ENCODE peak calls at places on chromosomes 11 and 22, in eight cellular contexts. I is upper lobe of left lung, B is neural progenitor cell, L is A549, J is fibroblast of mammary gland, W is HFFc6, A is pancreas, Z is Calu3. C is an unnamed sample.

GRCh38 chr22:27990879-27991278 is 71.8 kb upstream of the PITPNB start:
- DNase-seq in I (no peak), B (peak), L (peak), J (peak), W (no peak), A (no peak), Z (peak), C (no peak)

GRCh38 chr11:2519879-2520735 is 75.3 kb downstream of the KCNQ1 start:
- DNase-seq in I (peak), B (peak), L (no peak), J (no peak), W (no peak), A (peak), Z (no peak), C (peak)

GRCh38 chr11:107009190-107009589 is 9.1 kb downstream of the GUCY1A2 start:
- DNase-seq in I (no peak), B (no peak), L (no peak), J (no peak), W (no peak), A (no peak), Z (no peak), C (no peak)

GRCh38 chr11:84106560-84106959 is 820.4 kb upstream of the CCDC90B start:
- DNase-seq in I (no peak), B (no peak), L (no peak), J (no peak), W (no peak), A (no peak), Z (no peak), C (no peak)

GRCh38 chr11:35013514-35014191 is 97.2 kb downstream of the PDHX start:
- DNase-seq in I (no peak), B (peak), L (no peak), J (no peak), W (peak), A (no peak), Z (no peak), C (no peak)

GRCh38 chr11:61507962-61508824 is at the start of gene LRRC10B:
- DNase-seq in I (peak), B (peak), L (no peak), J (no peak), W (no peak), A (no peak), Z (peak), C (peak)

GRCh38 chr22:29443452-29443851 is 5.1 kb downstream of the RFPL1 start:
- DNase-seq in I (no peak), B (no peak), L (no peak), J (no peak), W (no peak), A (no peak), Z (no peak), C (no peak)

GRCh38 chr11:1283906-1284305 is 25.5 kb downstream of the TOLLIP start:
- DNase-seq in I (peak), B (no peak), L (no peak), J (no peak), W (no peak), A (no peak), Z (no peak), C (no peak)

GRCh38 chr11:111539426-111540113 is 950 bp upstream of the LAYN start:
- DNase-seq in I (no peak), B (no peak), L (no peak), J (no peak), W (no peak), A (no peak), Z (no peak), C (no peak)

GRCh38 chr11:26820739-26821138 is 98.9 kb upstream of the SLC5A12 start:
- DNase-seq in I (no peak), B (no peak), L (no peak), J (peak), W (peak), A (no peak), Z (no peak), C (no peak)

GRCh38 chr11:19519912-19520641 is 192.6 kb upstream of the NAV2 start:
- DNase-seq in I (peak), B (peak), L (no peak), J (no peak), W (no peak), A (no peak), Z (no peak), C (no peak)

GRCh38 chr11:117992136-117992535 is 5.9 kb downstream of the IL10RA start:
- DNase-seq in I (no peak), B (no peak), L (no peak), J (no peak), W (no peak), A (no peak), Z (no peak), C (no peak)

GRCh38 chr11:33471541-33471940 is 214.4 kb downstream of the HIPK3 start:
- DNase-seq in I (no peak), B (no peak), L (no peak), J (no peak), W (no peak), A (no peak), Z (no peak), C (no peak)

GRCh38 chr22:22109693-22110466 is 127.3 kb upstream of the TOP3B start:
- DNase-seq in I (no peak), B (no peak), L (no peak), J (no peak), W (no peak), A (no peak), Z (no peak), C (no peak)

DNA sequence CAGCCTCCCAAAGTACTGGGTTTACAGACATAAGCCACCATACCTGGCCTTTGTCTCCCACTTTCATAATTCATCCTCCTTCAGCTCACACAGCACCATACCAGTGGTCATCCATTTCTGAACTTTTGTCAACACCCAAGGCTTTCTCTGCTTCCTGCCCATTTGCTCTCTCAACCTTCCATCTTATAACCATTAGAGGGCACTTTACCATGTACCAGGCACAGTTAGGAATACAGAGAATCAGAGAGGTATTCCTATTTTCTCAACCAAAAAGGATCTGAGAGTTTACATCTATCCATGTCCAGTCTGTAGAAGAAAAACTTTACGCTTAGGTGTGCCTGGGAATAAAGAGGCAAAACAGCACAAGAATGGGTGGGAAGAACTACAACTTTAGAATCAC is 397.6 kb downstream of the BUD13 start:
- DNase-seq in I (no peak), B (no peak), L (no peak), J (no peak), W (no peak), A (no peak), Z (no peak), C (no peak)
- TF ChIP-seq CTCF in I (no peak), B (peak), L (no peak), J (no peak), W (no peak), A (no peak), Z (no peak), C (no peak)

GRCh38 chr22:50455201-50455600 is 19.6 kb downstream of the SBF1 start:
- DNase-seq in I (peak), B (no peak), L (no peak), J (no peak), W (no peak), A (no peak), Z (no peak), C (no peak)

GRCh38 chr22:50456026-50456425 is 18.8 kb downstream of the SBF1 start:
- DNase-seq in I (peak), B (no peak), L (no peak), J (no peak), W (no peak), A (no peak), Z (no peak), C (no peak)

GRCh38 chr22:50454556-50455075 is 20.2 kb downstream of the SBF1 start:
- DNase-seq in I (peak), B (no peak), L (no peak), J (no peak), W (no peak), A (no peak), Z (no peak), C (no peak)

GRCh38 chr22:50459016-50459415 is 15.8 kb downstream of the SBF1 start:
- DNase-seq in I (peak), B (no peak), L (no peak), J (no peak), W (no peak), A (no peak), Z (no peak), C (no peak)

GRCh38 chr22:50456466-50457234 is 18.2 kb downstream of the SBF1 start:
- DNase-seq in I (peak), B (peak), L (no peak), J (no peak), W (no peak), A (no peak), Z (no peak), C (no peak)
- TF ChIP-seq CTCF in I (no peak), B (peak), L (peak), J (no peak), W (peak), A (no peak), Z (peak), C (no peak)

GRCh38 chr11:66421492-66422205 is 814 bp downstream of the NPAS4 start:
- DNase-seq in I (peak), B (peak), L (peak), J (peak), W (peak), A (peak), Z (peak), C (peak)
- TF ChIP-seq CTCF in I (no peak), B (no peak), L (no peak), J (no peak), W (no peak), A (no peak), Z (no peak), C (no peak)

DNA sequence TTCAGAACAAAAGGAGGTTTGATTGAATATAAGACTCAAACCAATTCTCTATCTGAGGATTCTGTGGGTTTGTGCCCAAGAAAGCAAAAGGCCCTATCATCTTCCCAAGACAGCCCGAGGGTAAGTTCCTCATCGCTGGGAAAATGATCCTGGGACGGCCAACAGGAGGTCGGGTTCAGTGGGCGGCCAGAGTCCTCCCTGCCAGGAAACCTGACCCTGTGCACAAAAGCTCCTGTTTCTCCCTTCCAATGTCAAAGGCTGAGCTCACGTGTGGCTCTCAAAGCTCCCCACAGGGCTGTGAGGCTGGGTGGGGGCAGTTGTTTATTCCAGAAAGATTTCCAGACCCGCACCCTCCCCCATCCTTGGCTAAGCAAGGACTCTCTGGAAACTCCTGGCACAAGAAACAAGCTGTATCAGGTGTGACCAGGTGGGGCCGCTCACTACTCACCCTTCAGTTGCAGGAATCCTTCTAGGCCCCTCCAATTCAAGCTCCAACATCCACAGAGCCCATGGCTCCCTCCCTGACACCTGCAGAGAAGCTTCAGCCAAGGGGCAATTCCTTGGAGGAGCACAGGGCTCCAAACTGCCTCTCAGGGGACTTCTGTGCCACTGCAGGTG is 131.9 kb downstream of the SHANK2 start:
- DNase-seq in I (no peak), B (peak), L (peak), J (peak), W (peak), A (peak), Z (peak), C (no peak)
- TF ChIP-seq CTCF in I (no peak), B (peak), L (peak), J (peak), W (no peak), A (peak), Z (peak), C (peak)

GRCh38 chr11:64916848-64917662 is at the start of gene ATG2A:
- DNase-seq in I (peak), B (peak), L (peak), J (peak), W (peak), A (peak), Z (peak), C (peak)

GRCh38 chr11:64917663-64917995 is 620 bp upstream of the ATG2A start:
- DNase-seq in I (no peak), B (peak), L (no peak), J (no peak), W (no peak), A (no peak), Z (no peak), C (no peak)

GRCh38 chr11:64916040-64916847 is 765 bp downstream of the ATG2A start:
- DNase-seq in I (peak), B (peak), L (peak), J (peak), W (no peak), A (no peak), Z (peak), C (no peak)

GRCh38 chr11:64919627-64920026 is 2.6 kb upstream of the ATG2A start:
- DNase-seq in I (no peak), B (no peak), L (no peak), J (no peak), W (no peak), A (no peak), Z (no peak), C (no peak)

DNA sequence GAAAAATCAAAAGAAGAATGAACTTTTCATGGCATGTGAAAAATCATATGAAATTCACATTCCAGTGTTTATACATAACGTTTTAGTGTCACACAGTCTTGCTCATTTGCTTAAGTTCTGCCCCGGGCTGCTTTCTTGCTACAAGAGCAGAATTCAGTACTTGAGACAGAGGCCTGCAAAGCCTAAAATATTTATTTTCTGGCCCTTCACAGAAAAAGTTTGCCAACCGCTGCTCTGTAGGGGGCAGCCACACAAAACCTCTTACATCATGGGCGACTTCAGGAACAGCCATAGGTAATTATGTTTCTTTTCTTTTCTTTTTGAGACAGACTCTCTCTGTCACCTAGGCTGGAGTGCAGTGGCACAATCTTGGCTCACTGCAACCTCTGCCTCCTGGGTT is 1.0 kb upstream of the ATG2A start:
- DNase-seq in I (no peak), B (peak), L (no peak), J (peak), W (peak), A (peak), Z (no peak), C (no peak)
- TF ChIP-seq CTCF in I (no peak), B (peak), L (no peak), J (peak), W (peak), A (no peak), Z (no peak), C (no peak)

GRCh38 chr22:43402128-43402527 is 9.7 kb upstream of the MPPED1 start:
- DNase-seq in I (no peak), B (no peak), L (no peak), J (no peak), W (no peak), A (no peak), Z (no peak), C (no peak)

GRCh38 chr22:43407591-43407990 is 4.2 kb upstream of the MPPED1 start:
- DNase-seq in I (peak), B (no peak), L (no peak), J (no peak), W (no peak), A (no peak), Z (no peak), C (no peak)

GRCh38 chr22:43401661-43402060 is 10.2 kb upstream of the MPPED1 start:
- DNase-seq in I (peak), B (no peak), L (no peak), J (no peak), W (no peak), A (no peak), Z (no peak), C (no peak)

GRCh38 chr22:43406186-43406790 is 5.5 kb upstream of the MPPED1 start:
- DNase-seq in I (peak), B (no peak), L (no peak), J (no peak), W (no peak), A (no peak), Z (no peak), C (no peak)

DNA sequence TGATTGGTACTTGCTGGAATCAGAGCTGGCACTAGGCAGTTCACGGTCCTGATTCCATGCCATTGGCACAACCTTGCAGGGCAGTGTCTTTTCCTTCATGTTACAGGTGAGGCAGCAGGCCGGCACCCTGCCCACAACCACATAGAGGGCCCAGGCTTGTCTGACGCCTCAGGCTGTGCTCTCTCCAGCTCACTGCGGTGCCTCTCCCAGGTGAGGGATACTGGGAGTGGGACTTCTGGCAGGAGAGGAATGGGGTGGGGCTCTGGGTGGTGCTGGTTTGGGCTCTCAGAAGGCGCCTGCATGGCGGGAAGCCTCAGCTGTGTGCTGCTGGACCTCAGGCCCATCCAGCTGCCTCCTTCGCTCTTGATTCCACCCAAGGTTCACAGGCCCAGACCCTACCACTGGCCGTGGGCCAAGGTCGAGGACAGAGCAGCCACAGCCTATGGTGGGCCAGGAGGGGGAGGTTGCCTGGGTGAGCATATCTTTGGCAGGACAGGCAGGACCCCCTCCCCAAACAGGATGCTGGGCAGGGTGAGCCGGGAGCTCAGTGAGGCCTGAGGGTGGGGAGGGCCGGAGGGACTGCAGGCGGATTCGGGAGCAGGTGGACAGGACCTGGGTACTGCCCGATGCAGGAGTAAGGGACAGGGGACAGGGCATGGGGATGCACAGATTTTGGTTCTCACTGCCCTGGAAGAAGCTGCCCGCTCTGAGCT is 7.0 kb upstream of the MPPED1 start:
- DNase-seq in I (peak), B (no peak), L (no peak), J (no peak), W (no peak), A (no peak), Z (no peak), C (no peak)
- TF ChIP-seq CTCF in I (no peak), B (no peak), L (no peak), J (no peak), W (no peak), A (no peak), Z (no peak), C (no peak)

GRCh38 chr11:45895553-45896259 is 10.3 kb downstream of the MAPK8IP1 start:
- DNase-seq in I (no peak), B (no peak), L (no peak), J (no peak), W (no peak), A (no peak), Z (no peak), C (no peak)

GRCh38 chr11:45894555-45895247 is 9.2 kb downstream of the MAPK8IP1 start:
- DNase-seq in I (no peak), B (no peak), L (no peak), J (no peak), W (no peak), A (no peak), Z (no peak), C (no peak)

GRCh38 chr11:45897556-45897955 is 9.5 kb downstream of the FREY1 start:
- DNase-seq in I (no peak), B (no peak), L (no peak), J (no peak), W (no peak), A (no peak), Z (no peak), C (no peak)

GRCh38 chr11:45899086-45899447 is 8.0 kb downstream of the FREY1 start:
- DNase-seq in I (no peak), B (no peak), L (no peak), J (no peak), W (no peak), A (no peak), Z (no peak), C (no peak)

GRCh38 chr11:45896392-45897068 is 10.5 kb downstream of the FREY1 start:
- DNase-seq in I (peak), B (peak), L (no peak), J (no peak), W (no peak), A (no peak), Z (peak), C (peak)
- TF ChIP-seq CTCF in I (no peak), B (no peak), L (no peak), J (no peak), W (no peak), A (no peak), Z (no peak), C (no peak)

GRCh38 chr11:72222907-72223614 is 1.5 kb upstream of the INPPL1 start:
- DNase-seq in I (peak), B (peak), L (peak), J (peak), W (peak), A (peak), Z (peak), C (peak)
- TF ChIP-seq CTCF in I (peak), B (peak), L (no peak), J (no peak), W (peak), A (no peak), Z (peak), C (no peak)

C was measured in mesothelial cell of epicardium.